ENCODE peak calls at places on chromosomes 4 and X, in ten cellular contexts. X is AG04450; W is T-helper 9 cell; H is HTR-8/SVneo; P is activated gamma-delta T cell treated with Interleukin-2 at 50 U/mL for 16 hours; J is psoas muscle; A is ELF-1; K is stimulated activated CD4-positive, alpha-beta T cell treated with anti-CD3 and anti-CD28 coated beads, TNF-alpha, amount 100 ng/mL, for 24 hours; C is Caco-2; T is effector memory CD4-positive, alpha-beta T cell. G is an unnamed sample.

GRCh38 chrX:115233497-115234219 is at the start of gene LRCH2:
- DNase-seq in X (peak; percentile 4), W (no peak), H (peak; percentile 11), P (no peak), J (peak; percentile 52), A (peak; percentile 26), K (no peak), C (no peak), T (no peak), G (no peak)

GRCh38 chr4:7124643-7125442 is 57.0 kb upstream of the GRPEL1 start:
- DNase-seq in X (peak; percentile 85), W (no peak), H (no peak), P (no peak), J (peak; percentile 70), A (peak; percentile 38), K (no peak), C (no peak), T (no peak), G (no peak)

GRCh38 chrX:46551494-46552128 is 6.4 kb upstream of the ZNF674 start:
- DNase-seq in X (no peak), W (no peak), H (no peak), P (no peak), J (no peak), A (peak; percentile 94), K (no peak), C (no peak), T (no peak), G (no peak)

GRCh38 chr4:40990202-40990898 is 224.0 kb downstream of the APBB2 start:
- DNase-seq in X (peak; percentile 84), W (no peak), H (peak; percentile 72), P (no peak), J (no peak), A (no peak), K (no peak), C (no peak), T (no peak), G (no peak)

GRCh38 chr4:98688416-98689290 is 30.2 kb upstream of the TSPAN5 start:
- DNase-seq in X (peak; percentile 43), W (no peak), H (peak; percentile 30), P (no peak), J (no peak), A (no peak), K (peak; percentile 24), C (no peak), T (no peak), G (no peak)

GRCh38 chrX:51825432-51825831 is 68.0 kb upstream of the MAGED1 start:
- DNase-seq in X (no peak), W (no peak), H (no peak), P (no peak), J (no peak), A (no peak), K (no peak), C (no peak), T (no peak), G (no peak)

GRCh38 chrX:639151-639550 is 8.6 kb downstream of the SHOX start:
- DNase-seq in X (no peak), W (no peak), H (no peak), P (no peak), J (no peak), A (no peak), K (no peak), C (no peak), T (no peak), G (no peak)

GRCh38 chr4:99572527-99573240 is 1.9 kb upstream of the MTTP start:
- DNase-seq in X (no peak), W (no peak), H (no peak), P (no peak), J (no peak), A (no peak), K (no peak), C (no peak), T (no peak), G (no peak)

GRCh38 chr4:139523076-139523475 is 32.9 kb downstream of the SETD7 start:
- DNase-seq in X (no peak), W (no peak), H (no peak), P (no peak), J (no peak), A (no peak), K (no peak), C (no peak), T (no peak), G (no peak)

GRCh38 chrX:16124201-16124600 is 836 bp downstream of the GRPR start:
- DNase-seq in X (no peak), W (no peak), H (no peak), P (no peak), J (no peak), A (no peak), K (no peak), C (no peak), T (no peak), G (no peak)

GRCh38 chr4:35166437-35166836 is 1077.9 kb downstream of the ARAP2 start:
- DNase-seq in X (no peak), W (no peak), H (no peak), P (no peak), J (no peak), A (no peak), K (no peak), C (no peak), T (no peak), G (no peak)

G was measured in vagina.